ENCODE peak calls at places on chromosomes 16 and 17, in six cellular contexts. K, I, M, Y, Z and N are unnamed samples.

GRCh38 chr16:21991621-21992020 is 9.3 kb downstream of the PDZD9 start:
- DNase-seq in K (no peak), I (no peak), M (no peak), Y (no peak), Z (no peak), N (no peak)

GRCh38 chr16:89615596-89616090 is 2.2 kb downstream of the DPEP1 start:
- DNase-seq in K (no peak), I (no peak), M (no peak), Y (no peak), Z (peak; percentile 47), N (peak; percentile 32)

GRCh38 chr17:29084476-29085148 is 41.7 kb downstream of the PIPOX start:
- DNase-seq in K (no peak), I (no peak), M (peak; percentile 61), Y (no peak), Z (no peak), N (no peak)

GRCh38 chr16:15843635-15844279 is 13.1 kb downstream of the MYH11 start:
- DNase-seq in K (no peak), I (no peak), M (no peak), Y (peak; percentile 2), Z (no peak), N (no peak)

GRCh38 chr17:32267690-32268205 is 2.1 kb downstream of the RHBDL3 start:
- DNase-seq in K (no peak), I (no peak), M (no peak), Y (peak; percentile 29), Z (no peak), N (peak; percentile 50)

GRCh38 chr16:67128417-67128816 is 18.7 kb downstream of the PHAF1 start:
- DNase-seq in K (no peak), I (no peak), M (no peak), Y (no peak), Z (no peak), N (no peak)

GRCh38 chr17:4182043-4182442 is 39.0 kb downstream of the CYB5D2 start:
- DNase-seq in K (no peak), I (no peak), M (no peak), Y (no peak), Z (no peak), N (no peak)

GRCh38 chr17:1038459-1039118 is 41.7 kb downstream of the TIMM22 start:
- DNase-seq in K (no peak), I (no peak), M (no peak), Y (no peak), Z (no peak), N (no peak)

GRCh38 chr17:51643702-51644490 is 383.6 kb downstream of the UTP18 start:
- DNase-seq in K (no peak), I (peak; percentile 72), M (no peak), Y (no peak), Z (no peak), N (no peak)

GRCh38 chr17:51636291-51636690 is 375.9 kb downstream of the UTP18 start:
- DNase-seq in K (no peak), I (peak; percentile 25), M (no peak), Y (no peak), Z (peak; percentile 18), N (no peak)

GRCh38 chr17:51638909-51639308 is 378.6 kb downstream of the UTP18 start:
- DNase-seq in K (no peak), I (no peak), M (no peak), Y (no peak), Z (no peak), N (no peak)

GRCh38 chr17:51641999-51642398 is 381.7 kb downstream of the UTP18 start:
- DNase-seq in K (no peak), I (no peak), M (no peak), Y (no peak), Z (no peak), N (no peak)

GRCh38 chr17:51640108-51640622 is 379.8 kb downstream of the UTP18 start:
- DNase-seq in K (no peak), I (peak; percentile 93), M (no peak), Y (no peak), Z (peak; percentile 84), N (no peak)
- TF ChIP-seq CTCF in K (no peak), I (peak; percentile 76), M (no peak), Y (peak; percentile 38), Z (peak; percentile 55), N (peak; percentile 20)

GRCh38 chr17:10843806-10844205 is 5.9 kb upstream of the PIRT start:
- DNase-seq in K (peak; percentile 24), I (no peak), M (no peak), Y (no peak), Z (no peak), N (no peak)

GRCh38 chr17:10845388-10845751 is 7.5 kb upstream of the PIRT start:
- DNase-seq in K (no peak), I (no peak), M (no peak), Y (no peak), Z (no peak), N (no peak)

GRCh38 chr17:10842658-10843057 is 4.8 kb upstream of the PIRT start:
- DNase-seq in K (no peak), I (no peak), M (no peak), Y (no peak), Z (no peak), N (no peak)

GRCh38 chr17:10844667-10845387 is 6.9 kb upstream of the PIRT start:
- DNase-seq in K (peak; percentile 67), I (peak; percentile 61), M (peak; percentile 70), Y (peak; percentile 90), Z (peak; percentile 86), N (peak; percentile 71)
- H3K4me3 ChIP-seq in K (peak overlapping the region; percentile 53), I (peak overlapping the region; percentile 65), M (no peak overlapping the region), Y (peak overlapping the region; percentile 33), Z (peak overlapping the region; percentile 38), N (peak overlapping the region; percentile 57)

GRCh38 chr17:51189628-51190027 is 23.4 kb downstream of the NME2 start:
- DNase-seq in K (no peak), I (no peak), M (no peak), Y (no peak), Z (no peak), N (no peak)
- TF ChIP-seq CTCF in K (no peak), I (no peak), M (no peak), Y (no peak), Z (no peak), N (no peak)

GRCh38 chr16:70589998-70590471 is 56.3 kb upstream of the IL34 start:
- DNase-seq in K (peak; percentile 39), I (no peak), M (peak; percentile 62), Y (no peak), Z (peak; percentile 57), N (no peak)
- H3K4me3 ChIP-seq in K (peak overlapping the region; percentile 11), I (no peak overlapping the region), M (no peak overlapping the region), Y (peak overlapping the region; percentile 4), Z (no peak overlapping the region), N (no peak overlapping the region)

GRCh38 chr16:5193877-5194276 is 96.3 kb upstream of the EEF2KMT start:
- DNase-seq in K (no peak), I (no peak), M (no peak), Y (no peak), Z (no peak), N (no peak)
- TF ChIP-seq CTCF in K (no peak), I (no peak), M (no peak), Y (no peak), Z (no peak), N (no peak)